ENCODE peak calls at places on chromosomes 2 and 18, in five cellular contexts. S is ovary, C is stomach, P is K562, Q is sigmoid colon. Y is an unnamed sample. For H3K27me3, the result is how much of the 10 kb centered on the place peaks cover.

GRCh38 chr2:95387358-95387757 is 15.2 kb upstream of the FAHD2A start:
- DNase-seq in S (no peak), C (no peak), P (no peak), Q (no peak), Y (no peak)

GRCh38 chr18:22658318-22658717 is 240.6 kb upstream of the CTAGE1 start:
- DNase-seq in S (no peak), C (no peak), P (no peak), Q (no peak), Y (no peak)

GRCh38 chr2:179467111-179467510 is 202.5 kb upstream of the SESTD1 start:
- DNase-seq in S (no peak), C (no peak), P (no peak), Q (no peak), Y (no peak)

GRCh38 chr18:51867767-51868166 is 472.2 kb upstream of the DCC start:
- DNase-seq in S (no peak), C (no peak), P (peak), Q (no peak), Y (no peak)

GRCh38 chr2:9975328-9975727 is 23.8 kb downstream of the GRHL1 start:
- DNase-seq in S (no peak), C (peak), P (no peak), Q (no peak), Y (no peak)

GRCh38 chr2:127810156-127810636 is 775 bp downstream of the WDR33 start:
- DNase-seq in S (no peak), C (no peak), P (no peak), Q (no peak), Y (no peak)

GRCh38 chr2:20073462-20073861 is 22.0 kb upstream of the LAPTM4A start:
- DNase-seq in S (no peak), C (no peak), P (no peak), Q (no peak), Y (no peak)

GRCh38 chr2:48693066-48693465 is 62.5 kb downstream of the LHCGR start:
- DNase-seq in S (no peak), C (no peak), P (no peak), Q (no peak), Y (no peak)

GRCh38 chr2:193502363-193503035 is 1307.8 kb upstream of the TMEFF2 start:
- DNase-seq in S (no peak), C (no peak), P (peak), Q (no peak), Y (no peak)

GRCh38 chr2:233422050-233422639 is 67.9 kb downstream of the DGKD start:
- DNase-seq in S (no peak), C (peak), P (peak), Q (no peak), Y (no peak)

GRCh38 chr2:102064679-102065674 is 73.2 kb downstream of the IL1R2 start:
- DNase-seq in S (no peak), C (no peak), P (peak), Q (no peak), Y (no peak)

GRCh38 chr2:29749843-29750242 is 171.5 kb downstream of the ALK start:
- DNase-seq in S (no peak), C (no peak), P (no peak), Q (no peak), Y (no peak)

GRCh38 chr2:190618030-190618429 is 30.9 kb upstream of the NAB1 start:
- DNase-seq in S (no peak), C (no peak), P (peak), Q (no peak), Y (no peak)

GRCh38 chr2:3662239-3662638 is 4.2 kb downstream of the ALLC start:
- DNase-seq in S (peak), C (no peak), P (no peak), Q (no peak), Y (no peak)

GRCh38 chr2:182435754-182436153 is 8.9 kb upstream of the PDE1A start:
- DNase-seq in S (no peak), C (no peak), P (no peak), Q (no peak), Y (no peak)

GRCh38 chr2:222595573-222595972 is 60.3 kb downstream of the FARSB start:
- DNase-seq in S (no peak), C (no peak), P (no peak), Q (no peak), Y (no peak)

GRCh38 chr2:84963323-84963691 is 7.7 kb upstream of the KCMF1 start:
- DNase-seq in S (no peak), C (no peak), P (no peak), Q (no peak), Y (no peak)

GRCh38 chr18:9771261-9771976 is 63.3 kb downstream of the RAB31 start:
- DNase-seq in S (peak), C (peak), P (peak), Q (peak), Y (peak)

GRCh38 chr2:99806758-99807157 is 316.9 kb upstream of the REV1 start:
- DNase-seq in S (no peak), C (no peak), P (no peak), Q (no peak), Y (no peak)

DNA sequence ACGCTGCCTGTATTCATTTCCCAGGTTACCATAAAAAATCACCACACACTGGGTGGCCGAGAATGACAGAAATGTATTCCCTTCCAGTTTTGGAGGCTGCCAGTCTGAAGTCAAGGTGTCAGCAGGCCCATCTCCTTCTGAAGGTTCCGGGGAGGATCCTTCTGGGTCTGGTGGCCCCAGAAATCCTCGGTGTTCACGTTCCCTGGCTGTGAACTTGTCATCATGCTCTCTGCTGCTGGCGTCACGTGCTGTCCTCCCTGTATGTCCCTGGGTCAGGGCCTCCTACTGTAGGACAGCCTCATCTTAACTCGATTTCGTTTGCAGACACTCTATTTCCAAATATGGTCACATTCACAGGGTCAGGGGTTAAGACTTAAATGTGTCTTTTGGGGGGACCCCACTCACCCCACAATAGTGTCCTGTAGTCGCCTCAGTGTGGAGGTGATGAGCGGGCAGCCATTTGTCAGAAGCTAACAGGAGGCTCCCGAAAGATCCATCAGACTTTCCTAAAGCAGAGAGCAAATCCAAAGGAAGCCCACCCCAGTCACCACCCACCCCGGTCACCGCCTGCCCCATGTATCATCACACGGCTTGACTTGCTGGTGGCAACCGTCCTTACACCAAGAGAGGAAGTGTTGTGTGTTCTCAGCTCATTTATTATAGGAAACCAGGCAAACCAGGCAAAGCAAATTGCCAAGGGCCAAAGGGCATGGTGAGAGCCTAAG is 148.9 kb upstream of the ZNF236 start:
- DNase-seq in S (no peak), C (no peak), P (no peak), Q (no peak), Y (no peak)
- H3K27me3 ChIP-seq in S (under half), C (under half), P (under half), Q (under half), Y (under half)

DNA sequence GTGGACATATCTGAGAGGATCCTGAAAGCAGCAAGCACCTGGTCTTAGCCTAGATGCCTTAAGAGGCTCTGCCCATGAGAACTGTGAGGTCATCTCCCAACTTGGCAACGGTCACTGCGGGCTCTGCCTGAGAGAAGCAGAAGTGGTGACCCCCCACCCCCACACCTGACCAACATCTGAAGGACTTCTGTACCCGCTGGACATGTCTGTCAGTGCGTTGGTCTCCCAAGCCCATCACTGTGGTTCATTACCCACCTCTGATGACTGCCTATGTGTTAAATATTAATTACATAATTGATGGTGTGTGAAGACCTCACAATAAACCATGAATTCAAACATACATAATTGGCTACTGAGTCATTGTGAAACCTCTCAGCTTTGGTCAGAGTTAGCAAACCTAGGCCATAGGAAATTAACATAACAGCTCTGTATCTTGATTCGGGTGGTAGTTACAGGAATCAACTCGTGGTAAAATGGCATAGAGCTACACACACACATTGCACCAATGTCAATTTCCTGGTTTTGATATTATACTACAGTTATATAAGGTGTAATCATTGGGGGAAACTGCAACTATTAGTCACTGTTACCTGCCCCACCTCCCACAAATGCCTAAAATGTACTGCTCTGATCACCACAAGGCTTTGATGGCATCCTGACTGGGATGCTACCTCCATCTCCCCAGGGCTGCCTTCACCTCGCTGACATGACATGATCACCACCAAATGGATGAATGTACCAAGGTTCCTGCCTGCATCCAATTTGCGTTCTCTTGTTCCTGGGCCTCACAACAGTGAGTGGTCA is 4.3 kb upstream of the GALNT1 start:
- DNase-seq in S (no peak), C (no peak), P (no peak), Q (no peak), Y (no peak)
- TF ChIP-seq EP300 in S (no peak), C (no peak), P (no peak), Q (no peak), Y (no peak)

DNA sequence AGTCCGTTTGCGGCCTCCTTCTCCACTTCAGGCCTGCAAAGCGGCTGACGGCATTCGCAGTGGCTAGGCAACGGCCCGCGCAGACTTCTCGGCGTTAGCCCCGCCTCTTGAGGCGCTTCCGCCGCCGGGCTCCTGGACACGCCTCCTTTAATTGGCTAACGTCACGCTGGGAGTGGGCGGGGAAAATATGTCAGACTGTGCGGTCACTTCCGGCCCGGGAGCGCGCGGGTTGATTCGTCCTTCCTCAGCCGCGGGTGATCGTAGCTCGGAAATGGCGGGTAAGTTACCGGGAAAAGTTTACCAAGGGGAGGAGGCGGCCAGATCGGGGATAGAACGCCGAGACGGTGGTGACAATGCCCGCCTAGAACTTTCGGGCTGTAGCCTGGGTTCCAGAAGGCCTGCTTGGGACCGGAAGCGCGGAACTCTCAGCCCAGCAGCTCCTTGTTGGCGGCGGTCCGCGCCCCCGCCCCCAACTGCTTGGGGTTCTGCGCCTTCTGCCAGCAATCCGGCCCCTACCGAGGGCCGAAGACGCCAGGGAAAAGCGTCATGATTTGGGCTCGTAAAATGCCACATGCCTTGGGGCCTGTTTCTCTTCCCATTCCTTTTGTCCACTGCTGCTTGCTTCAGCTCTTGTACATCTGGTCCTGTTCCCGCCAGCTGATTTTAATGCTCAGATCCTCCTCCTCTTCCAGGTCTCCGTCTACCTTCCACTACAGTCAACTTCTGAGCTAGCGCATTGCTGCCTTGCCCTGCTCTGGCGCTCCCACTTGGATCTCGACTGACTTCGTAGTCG is at the start of gene HAT1:
- DNase-seq in S (peak), C (peak), P (peak), Q (peak), Y (peak)
- TF ChIP-seq POLR2A in S (peak), C (no peak), P (peak), Q (peak), Y (peak)

GRCh38 chr2:121038431-121038830 is 246.6 kb downstream of the TFCP2L1 start:
- DNase-seq in S (no peak), C (no peak), P (no peak), Q (no peak), Y (no peak)

GRCh38 chr2:121037480-121037879 is 247.5 kb downstream of the TFCP2L1 start:
- DNase-seq in S (no peak), C (peak), P (no peak), Q (no peak), Y (no peak)

GRCh38 chr2:121034551-121034950 is 250.5 kb downstream of the TFCP2L1 start:
- DNase-seq in S (no peak), C (no peak), P (no peak), Q (no peak), Y (no peak)

GRCh38 chr2:121038031-121038430 is 247.0 kb downstream of the TFCP2L1 start:
- DNase-seq in S (no peak), C (no peak), P (no peak), Q (no peak), Y (no peak)

GRCh38 chr2:121036226-121036692 is 248.7 kb downstream of the TFCP2L1 start:
- DNase-seq in S (no peak), C (no peak), P (no peak), Q (no peak), Y (no peak)
- H3K27me3 ChIP-seq in S (under half), C (under half), P (under half), Q (under half), Y (under half)

Y was measured in tibial nerve.